ENCODE peak calls at places on chromosomes 16 and 17, in eight cellular contexts. One of them, this sample, is unnamed.

GRCh38 chr17:48113201-48113676 is 5.7 kb downstream of the SNX11 start:
- DNase-seq in H1: no peak
- DNase-seq in A549: no peak
- DNase-seq in GM12878: peak
- DNase-seq in endothelial cell of umbilical vein: no peak
- DNase-seq in K562: no peak
- DNase-seq in HCT116: no peak
- DNase-seq in HepG2: no peak
- DNase-seq in this sample: peak

GRCh38 chr16:83681421-83681820 is 126.4 kb upstream of the HSBP1 start:
- DNase-seq in H1: no peak
- DNase-seq in A549: no peak
- DNase-seq in GM12878: no peak
- DNase-seq in endothelial cell of umbilical vein: no peak
- DNase-seq in K562: no peak
- DNase-seq in HCT116: no peak
- DNase-seq in HepG2: no peak
- DNase-seq in this sample: no peak

GRCh38 chr16:15440852-15441251 is 6.5 kb downstream of the BMERB1 start:
- DNase-seq in H1: no peak
- DNase-seq in A549: peak
- DNase-seq in GM12878: no peak
- DNase-seq in endothelial cell of umbilical vein: peak
- DNase-seq in K562: no peak
- DNase-seq in HCT116: no peak
- DNase-seq in HepG2: no peak
- DNase-seq in this sample: no peak

GRCh38 chr17:4530799-4531730 is 24.1 kb downstream of the MYBBP1A start:
- DNase-seq in H1: no peak
- DNase-seq in A549: no peak
- DNase-seq in GM12878: no peak
- DNase-seq in endothelial cell of umbilical vein: peak
- DNase-seq in K562: no peak
- DNase-seq in HCT116: no peak
- DNase-seq in HepG2: no peak
- DNase-seq in this sample: no peak

GRCh38 chr17:76685846-76686245 is 24.9 kb downstream of the MXRA7 start:
- DNase-seq in H1: no peak
- DNase-seq in A549: no peak
- DNase-seq in GM12878: no peak
- DNase-seq in endothelial cell of umbilical vein: no peak
- DNase-seq in K562: no peak
- DNase-seq in HCT116: no peak
- DNase-seq in HepG2: no peak
- DNase-seq in this sample: no peak

GRCh38 chr16:72740346-72740745 is 307.6 kb downstream of the ZFHX3 start:
- DNase-seq in H1: no peak
- DNase-seq in A549: no peak
- DNase-seq in GM12878: no peak
- DNase-seq in endothelial cell of umbilical vein: no peak
- DNase-seq in K562: no peak
- DNase-seq in HCT116: no peak
- DNase-seq in HepG2: no peak
- DNase-seq in this sample: no peak

GRCh38 chr16:11036040-11036439 is 91.7 kb downstream of the CLEC16A start:
- DNase-seq in H1: no peak
- DNase-seq in A549: no peak
- DNase-seq in GM12878: no peak
- DNase-seq in endothelial cell of umbilical vein: no peak
- DNase-seq in K562: no peak
- DNase-seq in HCT116: no peak
- DNase-seq in HepG2: no peak
- DNase-seq in this sample: no peak

GRCh38 chr17:57462007-57462579 is 205.8 kb downstream of the MSI2 start:
- DNase-seq in H1: no peak
- DNase-seq in A549: no peak
- DNase-seq in GM12878: no peak
- DNase-seq in endothelial cell of umbilical vein: no peak
- DNase-seq in K562: no peak
- DNase-seq in HCT116: no peak
- DNase-seq in HepG2: no peak
- DNase-seq in this sample: no peak

GRCh38 chr17:17682293-17682736 is 1.1 kb downstream of the RAI1 start:
- DNase-seq in H1: no peak
- DNase-seq in A549: peak
- DNase-seq in GM12878: no peak
- DNase-seq in endothelial cell of umbilical vein: peak
- DNase-seq in K562: peak
- DNase-seq in HCT116: no peak
- DNase-seq in HepG2: no peak
- DNase-seq in this sample: peak

GRCh38 chr17:46862949-46863348 is 11.6 kb downstream of the WNT9B start:
- DNase-seq in H1: no peak
- DNase-seq in A549: no peak
- DNase-seq in GM12878: no peak
- DNase-seq in endothelial cell of umbilical vein: no peak
- DNase-seq in K562: peak
- DNase-seq in HCT116: no peak
- DNase-seq in HepG2: no peak
- DNase-seq in this sample: no peak

GRCh38 chr17:39634384-39634871 is 2.5 kb upstream of the STARD3 start:
- DNase-seq in H1: no peak
- DNase-seq in A549: peak
- DNase-seq in GM12878: no peak
- DNase-seq in endothelial cell of umbilical vein: peak
- DNase-seq in K562: peak
- DNase-seq in HCT116: no peak
- DNase-seq in HepG2: no peak
- DNase-seq in this sample: peak

GRCh38 chr17:351436-351713 is 1.2 kb downstream of the RPH3AL start:
- DNase-seq in H1: no peak
- DNase-seq in A549: peak
- DNase-seq in GM12878: no peak
- DNase-seq in endothelial cell of umbilical vein: no peak
- DNase-seq in K562: no peak
- DNase-seq in HCT116: no peak
- DNase-seq in HepG2: no peak
- DNase-seq in this sample: no peak

GRCh38 chr16:72876221-72876620 is 171.7 kb downstream of the ZFHX3 start:
- DNase-seq in H1: no peak
- DNase-seq in A549: no peak
- DNase-seq in GM12878: peak
- DNase-seq in endothelial cell of umbilical vein: peak
- DNase-seq in K562: no peak
- DNase-seq in HCT116: no peak
- DNase-seq in HepG2: no peak
- DNase-seq in this sample: peak

GRCh38 chr16:57042157-57043111 is 49.9 kb upstream of the CPNE2 start:
- DNase-seq in H1: no peak
- DNase-seq in A549: no peak
- DNase-seq in GM12878: peak
- DNase-seq in endothelial cell of umbilical vein: no peak
- DNase-seq in K562: no peak
- DNase-seq in HCT116: no peak
- DNase-seq in HepG2: no peak
- DNase-seq in this sample: peak

GRCh38 chr17:68205251-68205807 is 42.5 kb upstream of the AMZ2 start:
- DNase-seq in H1: no peak
- DNase-seq in A549: peak
- DNase-seq in GM12878: no peak
- DNase-seq in endothelial cell of umbilical vein: peak
- DNase-seq in K562: peak
- DNase-seq in HCT116: peak
- DNase-seq in HepG2: peak
- DNase-seq in this sample: peak

GRCh38 chr16:17149904-17150483 is 320.8 kb downstream of the XYLT1 start:
- DNase-seq in H1: no peak
- DNase-seq in A549: no peak
- DNase-seq in GM12878: no peak
- DNase-seq in endothelial cell of umbilical vein: no peak
- DNase-seq in K562: no peak
- DNase-seq in HCT116: no peak
- DNase-seq in HepG2: peak
- DNase-seq in this sample: peak

GRCh38 chr17:42518046-42518754 is 17.8 kb upstream of the NAGLU start:
- DNase-seq in H1: no peak
- DNase-seq in A549: peak
- DNase-seq in GM12878: no peak
- DNase-seq in endothelial cell of umbilical vein: peak
- DNase-seq in K562: peak
- DNase-seq in HCT116: peak
- DNase-seq in HepG2: no peak
- DNase-seq in this sample: peak

GRCh38 chr17:28750178-28751047 is 6.6 kb downstream of the TRAF4 start:
- DNase-seq in H1: no peak
- DNase-seq in A549: peak
- DNase-seq in GM12878: peak
- DNase-seq in endothelial cell of umbilical vein: peak
- DNase-seq in K562: peak
- DNase-seq in HCT116: peak
- DNase-seq in HepG2: peak
- DNase-seq in this sample: peak
- TF ChIP-seq POLR2A in H1: no peak
- TF ChIP-seq POLR2A in A549: no peak
- TF ChIP-seq POLR2A in GM12878: peak
- TF ChIP-seq POLR2A in endothelial cell of umbilical vein: no peak
- TF ChIP-seq POLR2A in K562: peak
- TF ChIP-seq POLR2A in HCT116: no peak
- TF ChIP-seq POLR2A in HepG2: no peak
- TF ChIP-seq POLR2A in this sample: peak

GRCh38 chr17:40903129-40903847 is 18.2 kb upstream of the KRT20 start:
- DNase-seq in H1: no peak
- DNase-seq in A549: peak
- DNase-seq in GM12878: no peak
- DNase-seq in endothelial cell of umbilical vein: no peak
- DNase-seq in K562: peak
- DNase-seq in HCT116: peak
- DNase-seq in HepG2: peak
- DNase-seq in this sample: peak
- TF ChIP-seq MAX in H1: no peak
- TF ChIP-seq MAX in A549: peak
- TF ChIP-seq MAX in GM12878: no peak
- TF ChIP-seq MAX in endothelial cell of umbilical vein: no peak
- TF ChIP-seq MAX in K562: no peak
- TF ChIP-seq MAX in HCT116: peak
- TF ChIP-seq MAX in HepG2: peak
- TF ChIP-seq MAX in this sample: no peak

DNA sequence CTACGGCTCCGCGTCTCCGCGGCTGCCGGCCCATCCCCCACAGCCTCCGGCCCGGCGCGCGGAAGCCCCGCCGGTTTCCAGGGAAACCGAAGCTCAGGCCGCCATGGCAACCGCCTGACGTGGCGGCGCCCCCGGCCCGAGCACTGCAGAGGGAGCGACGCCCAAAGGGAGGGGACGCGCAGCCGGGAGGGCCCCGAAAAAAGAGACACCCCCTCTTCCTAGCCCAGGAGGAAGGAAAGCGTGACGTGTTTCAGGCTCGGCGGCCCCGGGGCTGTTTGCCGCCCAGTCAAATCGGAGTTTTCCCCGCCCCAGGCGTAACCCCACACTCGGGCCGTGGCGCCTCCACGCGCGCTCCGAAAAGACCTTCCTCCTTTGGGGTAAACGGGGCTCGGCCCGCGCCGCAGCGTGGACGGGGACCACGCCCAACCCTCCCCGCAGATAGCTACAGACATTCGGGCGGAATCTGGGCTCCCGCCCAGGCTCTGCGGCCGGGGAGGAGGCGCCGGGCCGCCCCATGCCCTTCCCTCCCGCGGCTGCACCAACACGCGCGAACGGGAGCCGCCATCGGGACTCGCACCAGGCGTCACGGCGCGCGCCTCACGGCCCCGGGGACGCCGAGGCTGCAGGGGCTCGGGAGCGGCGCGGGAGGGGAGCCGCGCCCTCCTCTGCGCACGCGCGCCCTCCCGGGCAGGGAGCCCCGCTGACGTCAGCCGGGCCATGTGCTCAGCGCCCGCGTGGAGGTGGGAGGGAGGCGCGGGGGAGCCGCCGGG is 7.5 kb downstream of the MNT start:
- DNase-seq in H1: no peak
- DNase-seq in A549: peak
- DNase-seq in GM12878: no peak
- DNase-seq in endothelial cell of umbilical vein: peak
- DNase-seq in K562: peak
- DNase-seq in HCT116: no peak
- DNase-seq in HepG2: peak
- DNase-seq in this sample: peak
- TF ChIP-seq POLR2A in H1: no peak
- TF ChIP-seq POLR2A in A549: peak
- TF ChIP-seq POLR2A in GM12878: peak
- TF ChIP-seq POLR2A in endothelial cell of umbilical vein: peak
- TF ChIP-seq POLR2A in K562: peak
- TF ChIP-seq POLR2A in HCT116: no peak
- TF ChIP-seq POLR2A in HepG2: no peak
- TF ChIP-seq POLR2A in this sample: no peak

GRCh38 chr17:10752696-10753095 is 22.9 kb upstream of the TMEM220 start:
- DNase-seq in H1: no peak
- DNase-seq in A549: no peak
- DNase-seq in GM12878: no peak
- DNase-seq in endothelial cell of umbilical vein: no peak
- DNase-seq in K562: no peak
- DNase-seq in HCT116: no peak
- DNase-seq in HepG2: no peak
- DNase-seq in this sample: no peak

GRCh38 chr17:10754861-10755591 is 25.2 kb upstream of the TMEM220 start:
- DNase-seq in H1: no peak
- DNase-seq in A549: no peak
- DNase-seq in GM12878: no peak
- DNase-seq in endothelial cell of umbilical vein: no peak
- DNase-seq in K562: no peak
- DNase-seq in HCT116: no peak
- DNase-seq in HepG2: no peak
- DNase-seq in this sample: no peak

GRCh38 chr17:10756146-10756545 is 26.3 kb upstream of the TMEM220 start:
- DNase-seq in H1: no peak
- DNase-seq in A549: no peak
- DNase-seq in GM12878: no peak
- DNase-seq in endothelial cell of umbilical vein: no peak
- DNase-seq in K562: no peak
- DNase-seq in HCT116: no peak
- DNase-seq in HepG2: no peak
- DNase-seq in this sample: no peak

GRCh38 chr17:10755592-10756127 is 25.8 kb upstream of the TMEM220 start:
- DNase-seq in H1: no peak
- DNase-seq in A549: no peak
- DNase-seq in GM12878: no peak
- DNase-seq in endothelial cell of umbilical vein: no peak
- DNase-seq in K562: no peak
- DNase-seq in HCT116: no peak
- DNase-seq in HepG2: no peak
- DNase-seq in this sample: no peak

DNA sequence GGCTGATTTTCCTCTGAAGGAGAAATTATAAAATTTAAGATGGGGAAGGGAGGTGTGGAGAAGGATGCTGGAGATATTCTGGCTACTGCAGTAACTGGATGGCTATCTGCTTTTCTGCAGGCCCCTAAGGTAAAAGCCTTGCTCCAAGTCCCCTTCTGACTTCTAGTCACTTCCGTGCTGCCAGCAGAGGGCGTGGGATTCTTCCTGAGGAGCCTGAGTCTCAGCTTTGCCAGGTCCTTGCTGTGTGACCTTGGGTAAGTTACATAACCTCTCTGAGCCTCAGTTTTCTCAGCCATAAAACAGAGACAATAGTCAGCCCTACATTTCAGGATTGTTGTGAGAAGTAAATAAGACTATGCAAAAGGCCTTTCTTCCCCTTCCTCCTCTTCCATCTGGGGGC is 24.3 kb upstream of the TMEM220 start:
- DNase-seq in H1: no peak
- DNase-seq in A549: peak
- DNase-seq in GM12878: no peak
- DNase-seq in endothelial cell of umbilical vein: no peak
- DNase-seq in K562: peak
- DNase-seq in HCT116: peak
- DNase-seq in HepG2: peak
- DNase-seq in this sample: peak
- TF ChIP-seq MAX in H1: no peak
- TF ChIP-seq MAX in A549: no peak
- TF ChIP-seq MAX in GM12878: no peak
- TF ChIP-seq MAX in endothelial cell of umbilical vein: no peak
- TF ChIP-seq MAX in K562: no peak
- TF ChIP-seq MAX in HCT116: no peak
- TF ChIP-seq MAX in HepG2: no peak
- TF ChIP-seq MAX in this sample: no peak

This sample was measured in NB4.